ENCODE peak calls at places on chromosome 9, in four cellular contexts. Z is fibroblast of lung, H is germinal center, F is NCI-H2081. V is an unnamed sample.

GRCh38 chr9:90891656-90892055 is 90.0 kb downstream of the SYK start:
- DNase-seq in Z (no peak), H (no peak), F (peak), V (no peak)

GRCh38 chr9:110994771-110995241 is 43.5 kb downstream of the LPAR1 start:
- DNase-seq in Z (peak), H (no peak), F (no peak), V (peak)

GRCh38 chr9:127904888-127905728 is 5.7 kb upstream of the ST6GALNAC6 start:
- DNase-seq in Z (no peak), H (peak), F (no peak), V (no peak)

GRCh38 chr9:16884952-16885513 is 14.6 kb upstream of the BNC2 start:
- DNase-seq in Z (peak), H (no peak), F (no peak), V (peak)

GRCh38 chr9:93807166-93808013 is 147.8 kb downstream of the BARX1 start:
- DNase-seq in Z (no peak), H (peak), F (peak), V (no peak)

GRCh38 chr9:133116346-133117231 is 4.5 kb downstream of the RALGDS start:
- DNase-seq in Z (no peak), H (no peak), F (no peak), V (no peak)

GRCh38 chr9:22773501-22774220 is 327.0 kb downstream of the DMRTA1 start:
- DNase-seq in Z (no peak), H (no peak), F (no peak), V (no peak)

GRCh38 chr9:37455884-37456647 is 9.2 kb downstream of the ZBTB5 start:
- DNase-seq in Z (no peak), H (no peak), F (no peak), V (no peak)

GRCh38 chr9:14438232-14438966 is 124.5 kb upstream of the NFIB start:
- DNase-seq in Z (no peak), H (no peak), F (peak), V (no peak)

GRCh38 chr9:75869236-75869635 is 21.2 kb upstream of the PCSK5 start:
- DNase-seq in Z (no peak), H (no peak), F (no peak), V (peak)

GRCh38 chr9:13588151-13589043 is 308.9 kb upstream of the MPDZ start:
- DNase-seq in Z (peak), H (no peak), F (no peak), V (peak)